ENCODE peak calls at places on chromosomes 5 and 9, in six cellular contexts. Z, F, X, U, Q and E are unnamed samples.

GRCh38 chr9:36120705-36121104 is 15.8 kb upstream of the GLIPR2 start:
- DNase-seq in X (no peak), U (no peak), Z (no peak), F (no peak), Q (no peak), E (no peak)

GRCh38 chr5:138824924-138825863 is 49.9 kb downstream of the LRRTM2 start:
- DNase-seq in F (peak; percentile 15), Z (no peak), U (no peak), Q (peak; percentile 17), X (peak; percentile 44), E (peak; percentile 12)

GRCh38 chr5:54518146-54519082 is 855 bp downstream of the SNX18 start:
- DNase-seq in F (no peak), X (no peak), U (no peak), Q (peak; percentile 62), Z (no peak), E (peak; percentile 32)

GRCh38 chr5:136802382-136802781 is 437.0 kb upstream of the TRPC7 start:
- DNase-seq in U (no peak), Q (peak; percentile 52), F (no peak), Z (no peak), X (peak; percentile 54), E (no peak)

GRCh38 chr9:116549061-116549664 is 137.9 kb upstream of the TRIM32 start:
- DNase-seq in U (no peak), Q (no peak), X (peak; percentile 99), F (no peak), Z (no peak), E (no peak)

GRCh38 chr9:96137666-96138429 is 164.1 kb downstream of the HSD17B3 start:
- DNase-seq in X (no peak), Z (no peak), F (no peak), Q (no peak), U (no peak), E (no peak)

GRCh38 chr9:32403567-32403966 is 19.1 kb downstream of the ACO1 start:
- DNase-seq in U (no peak), F (no peak), Z (no peak), Q (no peak), X (no peak), E (no peak)

GRCh38 chr9:37943329-37944265 is 39.7 kb upstream of the SLC25A51 start:
- DNase-seq in Z (peak; percentile 47), U (no peak), F (no peak), X (peak; percentile 91), Q (no peak), E (no peak)

GRCh38 chr9:122168356-122168755 is 8.6 kb downstream of the MORN5 start:
- DNase-seq in X (peak; percentile 6), F (no peak), Z (no peak), Q (no peak), U (no peak), E (no peak)

GRCh38 chr9:97220894-97221477 is 86.5 kb upstream of the CCDC180 start:
- DNase-seq in U (no peak), Z (no peak), Q (no peak), F (no peak), X (no peak), E (no peak)